ENCODE peak calls at places on chromosomes 2 and 18, in nine cellular contexts. One of them, this sample, is unnamed. For H3K36me3 and H3K4me1, the result is how much of the 10 kb centered on the place peaks cover.

GRCh38 chr2:150624001-150624401 is 136.5 kb upstream of the RND3 start:
- DNase-seq in HCT116: no peak
- DNase-seq in lung: no peak
- DNase-seq in effector memory CD4-positive, alpha-beta T cell: no peak
- DNase-seq in NT2/D1: no peak
- DNase-seq in mesendoderm: no peak
- DNase-seq in esophagus muscularis mucosa: no peak
- DNase-seq in IMR-90: no peak
- DNase-seq in HepG2: no peak
- DNase-seq in this sample: peak

GRCh38 chr2:124318913-124319312 is 293.8 kb downstream of the CNTNAP5 start:
- DNase-seq in HCT116: no peak
- DNase-seq in IMR-90: no peak
- DNase-seq in mesendoderm: no peak
- DNase-seq in HepG2: no peak
- DNase-seq in esophagus muscularis mucosa: peak
- DNase-seq in effector memory CD4-positive, alpha-beta T cell: no peak
- DNase-seq in lung: no peak
- DNase-seq in NT2/D1: no peak
- DNase-seq in this sample: no peak

GRCh38 chr2:128308284-128308731 is 10.4 kb downstream of the HS6ST1 start:
- DNase-seq in esophagus muscularis mucosa: no peak
- DNase-seq in effector memory CD4-positive, alpha-beta T cell: no peak
- DNase-seq in lung: no peak
- DNase-seq in NT2/D1: no peak
- DNase-seq in HepG2: no peak
- DNase-seq in IMR-90: no peak
- DNase-seq in HCT116: no peak
- DNase-seq in mesendoderm: no peak
- DNase-seq in this sample: peak

GRCh38 chr2:109125595-109126500 is 3.2 kb upstream of the SH3RF3 start:
- DNase-seq in HCT116: peak
- DNase-seq in lung: no peak
- DNase-seq in NT2/D1: no peak
- DNase-seq in esophagus muscularis mucosa: no peak
- DNase-seq in effector memory CD4-positive, alpha-beta T cell: no peak
- DNase-seq in mesendoderm: peak
- DNase-seq in HepG2: peak
- DNase-seq in IMR-90: peak
- DNase-seq in this sample: no peak

GRCh38 chr2:207184348-207184747 is 18.6 kb upstream of the KLF7 start:
- DNase-seq in esophagus muscularis mucosa: no peak
- DNase-seq in IMR-90: peak
- DNase-seq in effector memory CD4-positive, alpha-beta T cell: no peak
- DNase-seq in lung: no peak
- DNase-seq in HCT116: no peak
- DNase-seq in NT2/D1: no peak
- DNase-seq in HepG2: no peak
- DNase-seq in mesendoderm: no peak
- DNase-seq in this sample: no peak

GRCh38 chr2:105812180-105813044 is 67.7 kb downstream of the NCK2 start:
- DNase-seq in lung: no peak
- DNase-seq in IMR-90: peak
- DNase-seq in esophagus muscularis mucosa: no peak
- DNase-seq in NT2/D1: no peak
- DNase-seq in HepG2: peak
- DNase-seq in HCT116: no peak
- DNase-seq in mesendoderm: no peak
- DNase-seq in effector memory CD4-positive, alpha-beta T cell: no peak
- DNase-seq in this sample: no peak

GRCh38 chr2:102168026-102168425 is 18.8 kb upstream of the IL1RL2 start:
- DNase-seq in IMR-90: no peak
- DNase-seq in HepG2: no peak
- DNase-seq in mesendoderm: no peak
- DNase-seq in effector memory CD4-positive, alpha-beta T cell: no peak
- DNase-seq in esophagus muscularis mucosa: no peak
- DNase-seq in HCT116: no peak
- DNase-seq in NT2/D1: no peak
- DNase-seq in lung: no peak
- DNase-seq in this sample: no peak

GRCh38 chr18:59493019-59493418 is 134.0 kb upstream of the LMAN1 start:
- DNase-seq in HepG2: no peak
- DNase-seq in mesendoderm: no peak
- DNase-seq in IMR-90: no peak
- DNase-seq in HCT116: no peak
- DNase-seq in esophagus muscularis mucosa: no peak
- DNase-seq in lung: no peak
- DNase-seq in NT2/D1: no peak
- DNase-seq in effector memory CD4-positive, alpha-beta T cell: no peak
- DNase-seq in this sample: no peak

GRCh38 chr2:207632575-207633492 is 7.6 kb upstream of the METTL21A start:
- DNase-seq in IMR-90: peak
- DNase-seq in HepG2: peak
- DNase-seq in effector memory CD4-positive, alpha-beta T cell: no peak
- DNase-seq in lung: no peak
- DNase-seq in HCT116: no peak
- DNase-seq in mesendoderm: peak
- DNase-seq in NT2/D1: no peak
- DNase-seq in esophagus muscularis mucosa: no peak
- DNase-seq in this sample: no peak

GRCh38 chr2:175855794-175856453 is 146.1 kb downstream of the LNPK start:
- DNase-seq in NT2/D1: no peak
- DNase-seq in mesendoderm: peak
- DNase-seq in IMR-90: peak
- DNase-seq in HCT116: peak
- DNase-seq in effector memory CD4-positive, alpha-beta T cell: no peak
- DNase-seq in esophagus muscularis mucosa: peak
- DNase-seq in lung: no peak
- DNase-seq in HepG2: no peak
- DNase-seq in this sample: no peak

GRCh38 chr2:189302274-189302948 is 122.8 kb upstream of the COL5A2 start:
- DNase-seq in effector memory CD4-positive, alpha-beta T cell: no peak
- DNase-seq in HepG2: peak
- DNase-seq in mesendoderm: peak
- DNase-seq in HCT116: no peak
- DNase-seq in NT2/D1: no peak
- DNase-seq in IMR-90: peak
- DNase-seq in lung: no peak
- DNase-seq in esophagus muscularis mucosa: no peak
- DNase-seq in this sample: no peak

GRCh38 chr2:101311390-101312019 is 3.0 kb upstream of the RNF149 start:
- DNase-seq in esophagus muscularis mucosa: peak
- DNase-seq in HepG2: peak
- DNase-seq in lung: no peak
- DNase-seq in effector memory CD4-positive, alpha-beta T cell: no peak
- DNase-seq in NT2/D1: no peak
- DNase-seq in IMR-90: no peak
- DNase-seq in mesendoderm: no peak
- DNase-seq in HCT116: no peak
- DNase-seq in this sample: no peak

GRCh38 chr2:239329972-239330572 is 70.7 kb downstream of the HDAC4 start:
- DNase-seq in NT2/D1: no peak
- DNase-seq in lung: no peak
- DNase-seq in esophagus muscularis mucosa: no peak
- DNase-seq in IMR-90: no peak
- DNase-seq in effector memory CD4-positive, alpha-beta T cell: no peak
- DNase-seq in mesendoderm: no peak
- DNase-seq in HepG2: no peak
- DNase-seq in HCT116: no peak
- DNase-seq in this sample: no peak

DNA sequence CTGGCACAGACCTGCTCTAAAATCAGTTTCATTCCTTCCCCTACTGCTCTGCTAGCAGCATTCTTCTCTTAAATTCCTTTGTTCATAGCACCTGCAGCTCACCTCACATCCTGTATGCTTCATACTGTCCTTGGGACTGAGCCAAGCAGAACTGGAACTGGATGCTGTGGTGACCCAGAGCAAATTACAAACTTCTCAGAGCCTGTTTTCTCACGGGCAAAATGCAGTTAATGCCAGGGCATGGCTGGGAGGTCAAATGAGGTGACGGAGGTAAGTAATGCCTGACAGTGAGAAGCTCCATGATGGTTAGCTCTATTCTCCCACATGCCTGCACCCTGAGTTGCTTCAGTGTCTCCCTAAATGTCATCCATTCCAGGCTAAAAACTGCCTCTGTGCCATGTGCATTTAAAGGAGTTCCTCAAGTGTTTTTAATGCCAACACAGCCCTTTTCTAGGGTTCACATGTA is 29.7 kb downstream of the C2orf42 start:
- DNase-seq in HepG2: no peak
- DNase-seq in lung: no peak
- DNase-seq in effector memory CD4-positive, alpha-beta T cell: no peak
- DNase-seq in esophagus muscularis mucosa: no peak
- DNase-seq in mesendoderm: no peak
- DNase-seq in HCT116: no peak
- DNase-seq in NT2/D1: no peak
- DNase-seq in IMR-90: no peak
- DNase-seq in this sample: no peak
- H3K36me3 ChIP-seq in HepG2: under half
- H3K36me3 ChIP-seq in lung: under half
- H3K36me3 ChIP-seq in effector memory CD4-positive, alpha-beta T cell: under half
- H3K36me3 ChIP-seq in esophagus muscularis mucosa: half or more
- H3K36me3 ChIP-seq in mesendoderm: under half
- H3K36me3 ChIP-seq in HCT116: under half
- H3K36me3 ChIP-seq in NT2/D1: under half
- H3K36me3 ChIP-seq in IMR-90: under half
- H3K36me3 ChIP-seq in this sample: under half

GRCh38 chr2:133498166-133498565 is 70.1 kb downstream of the NCKAP5 start:
- DNase-seq in NT2/D1: no peak
- DNase-seq in effector memory CD4-positive, alpha-beta T cell: no peak
- DNase-seq in esophagus muscularis mucosa: no peak
- DNase-seq in HepG2: no peak
- DNase-seq in IMR-90: no peak
- DNase-seq in HCT116: no peak
- DNase-seq in mesendoderm: no peak
- DNase-seq in lung: no peak
- DNase-seq in this sample: no peak

GRCh38 chr2:133495226-133495625 is 73.0 kb downstream of the NCKAP5 start:
- DNase-seq in HCT116: no peak
- DNase-seq in HepG2: no peak
- DNase-seq in mesendoderm: no peak
- DNase-seq in IMR-90: no peak
- DNase-seq in lung: no peak
- DNase-seq in esophagus muscularis mucosa: no peak
- DNase-seq in NT2/D1: no peak
- DNase-seq in effector memory CD4-positive, alpha-beta T cell: no peak
- DNase-seq in this sample: no peak

GRCh38 chr2:133500967-133501366 is 67.3 kb downstream of the NCKAP5 start:
- DNase-seq in lung: no peak
- DNase-seq in mesendoderm: no peak
- DNase-seq in IMR-90: no peak
- DNase-seq in HCT116: no peak
- DNase-seq in esophagus muscularis mucosa: no peak
- DNase-seq in NT2/D1: no peak
- DNase-seq in effector memory CD4-positive, alpha-beta T cell: no peak
- DNase-seq in HepG2: no peak
- DNase-seq in this sample: no peak

GRCh38 chr2:133497261-133497893 is 70.9 kb downstream of the NCKAP5 start:
- DNase-seq in esophagus muscularis mucosa: no peak
- DNase-seq in HCT116: no peak
- DNase-seq in mesendoderm: peak
- DNase-seq in IMR-90: peak
- DNase-seq in HepG2: no peak
- DNase-seq in NT2/D1: peak
- DNase-seq in effector memory CD4-positive, alpha-beta T cell: no peak
- DNase-seq in lung: no peak
- DNase-seq in this sample: no peak

DNA sequence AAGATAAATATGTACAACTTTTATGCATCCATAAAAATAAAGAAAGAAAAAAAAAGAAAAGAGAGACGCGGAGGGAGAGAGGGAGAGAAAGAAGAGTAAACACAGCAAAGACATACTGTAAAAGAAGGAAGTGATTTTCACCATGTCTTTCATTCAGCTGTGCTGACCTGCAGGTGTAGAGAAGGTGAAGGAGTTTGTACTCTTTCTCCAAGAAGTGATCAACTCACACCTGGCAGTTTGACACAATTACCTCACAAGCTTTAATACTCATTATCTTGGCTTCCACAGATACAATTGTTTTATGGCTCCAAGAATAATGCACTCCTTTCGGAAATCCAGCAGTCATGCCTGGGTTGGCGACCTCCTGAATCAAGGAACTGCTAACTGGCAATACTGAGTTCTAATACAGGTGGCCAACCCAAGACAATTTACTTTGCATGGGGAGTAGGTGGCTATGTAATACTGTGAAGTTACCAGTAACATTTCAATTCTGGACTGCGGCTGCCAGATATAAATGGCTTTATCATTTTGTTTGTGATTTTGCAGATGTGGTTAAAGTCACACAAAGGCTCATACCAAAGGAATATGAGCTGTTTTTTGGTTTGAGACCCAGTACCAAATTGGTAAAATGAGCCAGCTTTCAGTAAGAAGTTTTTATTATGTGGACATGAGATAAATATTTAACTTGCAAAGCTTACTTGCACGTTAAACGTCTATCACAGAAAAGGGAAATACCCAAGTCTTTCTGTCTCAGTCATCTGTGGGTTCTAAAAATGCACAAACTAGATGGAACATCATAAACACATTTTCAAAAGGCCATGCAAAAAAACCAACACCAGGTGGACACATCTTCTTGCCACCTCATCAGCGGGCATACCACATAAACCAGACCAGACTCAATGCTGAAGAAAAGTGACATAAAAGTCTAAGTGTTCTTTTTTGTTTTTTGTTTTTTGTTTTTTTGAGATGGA is 69.4 kb downstream of the NCKAP5 start:
- DNase-seq in effector memory CD4-positive, alpha-beta T cell: no peak
- DNase-seq in IMR-90: peak
- DNase-seq in HCT116: no peak
- DNase-seq in NT2/D1: no peak
- DNase-seq in mesendoderm: no peak
- DNase-seq in lung: no peak
- DNase-seq in HepG2: no peak
- DNase-seq in esophagus muscularis mucosa: no peak
- DNase-seq in this sample: no peak
- H3K4me1 ChIP-seq in effector memory CD4-positive, alpha-beta T cell: under half
- H3K4me1 ChIP-seq in IMR-90: under half
- H3K4me1 ChIP-seq in HCT116: under half
- H3K4me1 ChIP-seq in NT2/D1: under half
- H3K4me1 ChIP-seq in mesendoderm: under half
- H3K4me1 ChIP-seq in lung: under half
- H3K4me1 ChIP-seq in HepG2: under half
- H3K4me1 ChIP-seq in esophagus muscularis mucosa: under half
- H3K4me1 ChIP-seq in this sample: under half

GRCh38 chr2:135149251-135149650 is 97.2 kb downstream of the RAB3GAP1 start:
- DNase-seq in mesendoderm: no peak
- DNase-seq in IMR-90: peak
- DNase-seq in effector memory CD4-positive, alpha-beta T cell: no peak
- DNase-seq in esophagus muscularis mucosa: no peak
- DNase-seq in NT2/D1: no peak
- DNase-seq in lung: no peak
- DNase-seq in HCT116: no peak
- DNase-seq in HepG2: peak
- DNase-seq in this sample: no peak
- H3K36me3 ChIP-seq in mesendoderm: under half
- H3K36me3 ChIP-seq in IMR-90: under half
- H3K36me3 ChIP-seq in effector memory CD4-positive, alpha-beta T cell: under half
- H3K36me3 ChIP-seq in esophagus muscularis mucosa: under half
- H3K36me3 ChIP-seq in NT2/D1: under half
- H3K36me3 ChIP-seq in lung: under half
- H3K36me3 ChIP-seq in HCT116: under half
- H3K36me3 ChIP-seq in HepG2: under half
- H3K36me3 ChIP-seq in this sample: under half

GRCh38 chr2:62410015-62410453 is 96.0 kb downstream of the TMEM17 start:
- DNase-seq in NT2/D1: no peak
- DNase-seq in IMR-90: no peak
- DNase-seq in lung: no peak
- DNase-seq in mesendoderm: peak
- DNase-seq in HCT116: no peak
- DNase-seq in effector memory CD4-positive, alpha-beta T cell: no peak
- DNase-seq in HepG2: no peak
- DNase-seq in esophagus muscularis mucosa: no peak
- DNase-seq in this sample: no peak
- H3K4me1 ChIP-seq in NT2/D1: under half
- H3K4me1 ChIP-seq in IMR-90: under half
- H3K4me1 ChIP-seq in lung: under half
- H3K4me1 ChIP-seq in mesendoderm: under half
- H3K4me1 ChIP-seq in HCT116: under half
- H3K4me1 ChIP-seq in effector memory CD4-positive, alpha-beta T cell: under half
- H3K4me1 ChIP-seq in HepG2: half or more
- H3K4me1 ChIP-seq in esophagus muscularis mucosa: under half
- H3K4me1 ChIP-seq in this sample: under half

This sample was measured in kidney.